ENCODE peak calls at places on chromosome 3, in six cellular contexts. Y is HepG2, C is WTC11, S is endothelial cell of umbilical vein, V is H1, L is K562. W is an unnamed sample.

GRCh38 chr3:43338295-43338694 is 52.0 kb downstream of the SNRK start:
- DNase-seq in L (peak), V (no peak), S (no peak), Y (no peak), C (no peak), W (peak)

GRCh38 chr3:52670621-52671521 is 14.8 kb downstream of the PBRM1 start:
- DNase-seq in V (no peak), C (no peak), S (peak), L (no peak), Y (peak), W (peak)

GRCh38 chr3:195544634-195545033 is 1.5 kb upstream of the PPP1R2 start:
- DNase-seq in L (no peak), Y (no peak), C (no peak), S (no peak), V (no peak), W (no peak)

GRCh38 chr3:58899159-58899952 is 150.5 kb downstream of the CFAP20DC start:
- DNase-seq in S (peak), Y (no peak), V (no peak), C (no peak), L (peak), W (no peak)

GRCh38 chr3:170634663-170635096 is 48.8 kb upstream of the SLC7A14 start:
- DNase-seq in L (no peak), V (no peak), S (no peak), Y (no peak), C (no peak), W (no peak)

GRCh38 chr3:54846085-54846484 is 81.8 kb downstream of the LRTM1 start:
- DNase-seq in C (no peak), S (no peak), Y (no peak), V (no peak), L (no peak), W (no peak)

GRCh38 chr3:40104441-40104840 is 205.1 kb upstream of the EIF1B start:
- DNase-seq in V (no peak), C (no peak), Y (no peak), L (no peak), S (peak), W (no peak)

GRCh38 chr3:194058189-194058571 is 77.8 kb upstream of the HES1 start:
- DNase-seq in S (peak), Y (peak), V (peak), L (peak), C (peak), W (no peak)

GRCh38 chr3:177673105-177673804 is 476.0 kb upstream of the TBL1XR1 start:
- DNase-seq in L (no peak), C (no peak), Y (no peak), S (peak), V (no peak), W (no peak)

GRCh38 chr3:13233487-13234154 is 160.4 kb upstream of the IQSEC1 start:
- DNase-seq in L (no peak), V (no peak), C (no peak), Y (no peak), S (no peak), W (no peak)

GRCh38 chr3:13235897-13236296 is 162.7 kb upstream of the IQSEC1 start:
- DNase-seq in L (no peak), V (no peak), Y (peak), S (no peak), C (no peak), W (no peak)

GRCh38 chr3:13234664-13235063 is 161.4 kb upstream of the IQSEC1 start:
- DNase-seq in S (no peak), L (no peak), Y (no peak), C (no peak), V (no peak), W (no peak)

GRCh38 chr3:13234155-13234505 is 160.9 kb upstream of the IQSEC1 start:
- DNase-seq in Y (no peak), C (no peak), V (no peak), L (no peak), S (no peak), W (no peak)

GRCh38 chr3:13235079-13235478 is 161.8 kb upstream of the IQSEC1 start:
- DNase-seq in C (no peak), V (no peak), L (peak), S (no peak), Y (no peak), W (no peak)
- TF ChIP-seq JUN in C (no peak), V (no peak), L (no peak), S (no peak), Y (no peak), W (no peak)

GRCh38 chr3:1269808-1270207 is 177.0 kb downstream of the CNTN6 start:
- DNase-seq in Y (no peak), S (no peak), C (no peak), L (no peak), V (no peak), W (no peak)
- TF ChIP-seq JUN in Y (no peak), S (no peak), C (no peak), L (no peak), V (no peak), W (no peak)

GRCh38 chr3:130491431-130491830 is 25.5 kb upstream of the COL6A6 start:
- DNase-seq in V (no peak), Y (no peak), C (no peak), L (no peak), S (no peak), W (no peak)
- TF ChIP-seq JUN in V (no peak), Y (no peak), C (no peak), L (no peak), S (no peak), W (no peak)

GRCh38 chr3:115615451-115615850 is 7.9 kb upstream of the GAP43 start:
- DNase-seq in S (no peak), Y (no peak), L (no peak), V (no peak), C (no peak), W (no peak)

GRCh38 chr3:115616461-115616860 is 6.8 kb upstream of the GAP43 start:
- DNase-seq in V (no peak), Y (no peak), S (no peak), L (no peak), C (no peak), W (no peak)

GRCh38 chr3:115617573-115617972 is 5.7 kb upstream of the GAP43 start:
- DNase-seq in V (no peak), S (no peak), L (no peak), C (no peak), Y (no peak), W (no peak)

GRCh38 chr3:115615001-115615447 is 8.3 kb upstream of the GAP43 start:
- DNase-seq in L (no peak), S (no peak), Y (peak), C (no peak), V (no peak), W (no peak)
- TF ChIP-seq JUN in L (no peak), S (no peak), Y (no peak), C (no peak), V (peak), W (no peak)